ENCODE peak calls at places on chromosomes 13 and 19, in four cellular contexts. K is GM23338, Y is H1, F is PC-3. Z is an unnamed sample.

GRCh38 chr13:109144693-109145437 is 515.5 kb downstream of the MYO16 start:
- DNase-seq in Y (no peak), K (no peak), F (no peak), Z (no peak)

GRCh38 chr13:44300895-44301638 is 72.6 kb upstream of the SERP2 start:
- DNase-seq in K (no peak), Y (no peak), F (peak; percentile 89), Z (peak; percentile 95)

GRCh38 chr13:54004026-54004699 is 975.5 kb downstream of the OLFM4 start:
- DNase-seq in Y (no peak), K (no peak), F (no peak), Z (no peak)

GRCh38 chr19:49512970-49513745 is 697 bp downstream of the FCGRT start:
- DNase-seq in F (no peak), Y (peak; percentile 81), K (peak; percentile 88), Z (no peak)

GRCh38 chr19:12880551-12881171 is 588 bp downstream of the DNASE2 start:
- DNase-seq in F (peak; percentile 25), Y (no peak), K (peak; percentile 57), Z (peak; percentile 6)

GRCh38 chr19:38664503-38665211 is 17.2 kb downstream of the ACTN4 start:
- DNase-seq in Y (no peak), K (no peak), F (no peak), Z (no peak)

GRCh38 chr19:768424-768823 is 17.5 kb downstream of the MISP start:
- DNase-seq in K (no peak), F (no peak), Y (no peak), Z (peak; percentile 87)

GRCh38 chr13:45238945-45239795 is 38.3 kb upstream of the KCTD4 start:
- DNase-seq in F (no peak), Y (no peak), K (no peak), Z (peak; percentile 70)

GRCh38 chr19:22807061-22807835 is 23.3 kb upstream of the ZNF99 start:
- DNase-seq in Y (no peak), F (no peak), K (no peak), Z (no peak)

GRCh38 chr19:16585808-16586476 is 13.7 kb upstream of the SLC35E1 start:
- DNase-seq in K (no peak), F (no peak), Y (no peak), Z (no peak)

GRCh38 chr13:97977376-97977705 is 23.9 kb downstream of the IPO5 start:
- DNase-seq in Y (no peak), K (no peak), F (peak; percentile 4), Z (no peak)

GRCh38 chr19:49655570-49656455 is 9.8 kb downstream of the IRF3 start:
- DNase-seq in K (no peak), Y (no peak), F (no peak), Z (no peak)

GRCh38 chr19:14147797-14148605 is 11.6 kb upstream of the ASF1B start:
- DNase-seq in K (peak; percentile 75), Y (peak; percentile 73), F (peak; percentile 77), Z (peak; percentile 22)

GRCh38 chr19:4987692-4988370 is 18.9 kb downstream of the KDM4B start:
- DNase-seq in K (no peak), F (no peak), Y (no peak), Z (peak; percentile 48)

GRCh38 chr13:41061914-41062837 is 867 bp downstream of the WBP4 start:
- DNase-seq in K (peak; percentile 76), Y (no peak), F (peak; percentile 44), Z (peak; percentile 60)

GRCh38 chr19:18423258-18424020 is 4.2 kb downstream of the SSBP4 start:
- DNase-seq in Y (no peak), F (no peak), K (no peak), Z (no peak)

GRCh38 chr13:111115841-111116500 is 861 bp downstream of the ARHGEF7 start:
- DNase-seq in Y (peak; percentile 56), F (peak; percentile 42), K (peak; percentile 52), Z (peak; percentile 34)

GRCh38 chr13:38688674-38689073 is 1.8 kb downstream of the FREM2 start:
- DNase-seq in F (no peak), K (no peak), Y (no peak), Z (no peak)

GRCh38 chr13:112768795-112769411 is 79.1 kb downstream of the ATP11A start:
- DNase-seq in F (peak; percentile 39), K (no peak), Y (no peak), Z (no peak)

GRCh38 chr13:113616991-113617749 is 32.6 kb downstream of the TFDP1 start:
- DNase-seq in Y (no peak), K (peak; percentile 69), F (no peak), Z (peak; percentile 69)

GRCh38 chr19:19554074-19555023 is 16.3 kb downstream of the CILP2 start:
- DNase-seq in F (peak; percentile 55), Y (peak; percentile 94), K (peak; percentile 84), Z (peak; percentile 23)

GRCh38 chr13:94544922-94545321 is 51.0 kb downstream of the TGDS start:
- DNase-seq in K (no peak), F (no peak), Y (no peak), Z (no peak)

GRCh38 chr13:22325761-22326160 is 654.9 kb downstream of the FGF9 start:
- DNase-seq in F (no peak), K (peak; percentile 67), Y (peak; percentile 46), Z (no peak)

GRCh38 chr13:77528834-77529500 is 6.5 kb upstream of the SCEL start:
- DNase-seq in F (no peak), Y (no peak), K (no peak), Z (no peak)

GRCh38 chr19:18788782-18789421 is 2.2 kb downstream of the COMP start:
- DNase-seq in F (no peak), Y (no peak), K (peak; percentile 68), Z (no peak)

GRCh38 chr19:55667511-55667910 is 7.5 kb upstream of the EPN1 start:
- DNase-seq in F (no peak), Y (no peak), K (no peak), Z (no peak)

GRCh38 chr13:37049810-37050209 is 9.7 kb downstream of the SUPT20H start:
- DNase-seq in K (peak; percentile 15), Y (no peak), F (no peak), Z (no peak)

GRCh38 chr13:105972306-105972721 is 563.1 kb downstream of the EFNB2 start:
- DNase-seq in K (no peak), F (peak; percentile 33), Y (no peak), Z (no peak)

DNA sequence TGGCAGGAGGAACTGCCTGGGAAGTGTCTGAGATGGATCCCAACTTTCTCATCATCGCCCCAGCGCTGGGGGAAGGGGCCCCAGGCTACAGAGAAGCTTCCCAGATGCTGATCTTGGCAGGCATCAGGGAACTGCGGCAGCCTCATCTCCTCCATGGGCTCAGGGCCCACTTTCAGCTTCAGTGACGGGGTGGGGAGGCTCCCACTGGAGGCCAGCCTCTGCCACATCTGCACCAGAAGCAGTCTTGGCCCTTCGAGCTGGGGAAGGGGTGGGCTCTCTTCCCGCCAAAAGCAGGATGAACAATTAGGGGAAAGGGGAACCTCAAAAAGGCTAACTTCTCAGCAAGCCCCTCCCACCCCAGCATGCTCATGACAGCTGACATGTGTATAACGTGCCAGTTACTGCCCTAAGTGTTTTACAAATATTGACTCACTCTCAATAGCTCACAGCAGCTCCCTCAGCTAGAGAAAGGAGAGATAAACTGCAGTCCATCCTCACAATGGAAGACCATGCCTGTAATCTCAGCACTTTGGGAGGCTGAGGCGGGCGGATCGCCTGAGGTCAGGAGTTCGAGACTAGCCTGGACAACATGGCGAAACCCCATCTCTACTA is 7.1 kb upstream of the S1PR2 start:
- DNase-seq in K (no peak), F (peak; percentile 77), Y (no peak), Z (no peak)
- H2AFZ ChIP-seq in K (no peak overlapping the region), F (peak overlapping the region; percentile 20), Y (no peak overlapping the region), Z (no peak overlapping the region)

GRCh38 chr19:47509170-47509847 is 5.6 kb downstream of the NAPA start:
- DNase-seq in F (no peak), K (no peak), Y (no peak), Z (no peak)
- H3K27ac ChIP-seq in F (no peak overlapping the region), K (no peak overlapping the region), Y (no peak overlapping the region), Z (no peak overlapping the region)

GRCh38 chr13:78608705-78609463 is 5.5 kb upstream of the POU4F1 start:
- DNase-seq in F (no peak), Y (no peak), K (peak; percentile 54), Z (no peak)

GRCh38 chr13:78610381-78610883 is 7.1 kb upstream of the POU4F1 start:
- DNase-seq in K (no peak), Y (no peak), F (peak; percentile 20), Z (no peak)

GRCh38 chr13:78611040-78611439 is 7.7 kb upstream of the POU4F1 start:
- DNase-seq in F (no peak), Y (no peak), K (no peak), Z (no peak)

GRCh38 chr13:78608254-78608704 is 4.9 kb upstream of the POU4F1 start:
- DNase-seq in F (no peak), Y (no peak), K (no peak), Z (no peak)

DNA sequence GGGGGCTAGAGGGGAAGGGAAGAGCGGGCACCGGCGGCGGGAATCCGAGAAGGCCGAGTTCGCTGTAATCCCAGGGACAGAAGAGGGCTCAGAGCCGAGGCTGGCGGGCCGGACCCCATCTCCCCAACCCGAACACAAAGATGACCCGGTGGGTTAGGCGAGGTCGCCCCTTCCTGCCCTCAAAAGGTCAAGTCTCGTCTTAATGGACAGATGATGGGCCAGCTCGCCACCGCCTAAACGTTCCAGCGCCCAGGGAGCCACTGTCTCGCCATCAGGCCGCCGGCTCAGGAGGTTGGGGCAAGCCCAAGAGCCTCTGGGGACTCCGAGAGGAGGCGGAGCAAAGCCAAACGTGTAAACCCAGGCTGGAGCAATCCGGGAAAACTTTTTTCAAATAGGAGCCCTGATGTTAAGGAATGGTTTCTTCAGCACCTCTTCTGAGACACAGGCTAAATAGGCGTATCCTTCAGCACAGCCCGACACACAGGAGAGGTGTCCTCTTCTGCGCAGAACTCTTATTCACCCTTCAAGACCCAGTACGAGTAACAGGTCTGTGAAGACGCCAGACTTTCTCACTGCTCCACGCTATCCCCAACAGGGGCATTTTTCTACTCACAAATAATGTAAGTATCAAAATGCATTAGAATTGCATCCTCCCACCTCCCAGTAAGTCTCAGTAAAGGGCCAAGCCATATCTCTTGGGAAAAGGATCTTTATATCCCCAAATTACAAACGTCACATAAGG is 6.3 kb upstream of the POU4F1 start:
- DNase-seq in F (no peak), K (peak; percentile 76), Y (peak; percentile 72), Z (no peak)
- TF ChIP-seq EZH2 in F (no peak), K (peak; percentile 30), Y (peak; percentile 91), Z (peak; percentile 77)

GRCh38 chr19:5992756-5993155 is 14.8 kb upstream of the RANBP3 start:
- DNase-seq in Y (no peak), F (no peak), K (no peak), Z (no peak)

GRCh38 chr19:5993516-5994406 is 15.8 kb upstream of the RANBP3 start:
- DNase-seq in F (peak; percentile 30), K (no peak), Y (no peak), Z (no peak)

GRCh38 chr19:5990289-5990797 is 12.4 kb upstream of the RANBP3 start:
- DNase-seq in K (peak; percentile 79), F (peak; percentile 32), Y (peak; percentile 65), Z (no peak)

GRCh38 chr19:5989388-5990074 is 11.6 kb upstream of the RANBP3 start:
- DNase-seq in F (no peak), K (no peak), Y (no peak), Z (no peak)

DNA sequence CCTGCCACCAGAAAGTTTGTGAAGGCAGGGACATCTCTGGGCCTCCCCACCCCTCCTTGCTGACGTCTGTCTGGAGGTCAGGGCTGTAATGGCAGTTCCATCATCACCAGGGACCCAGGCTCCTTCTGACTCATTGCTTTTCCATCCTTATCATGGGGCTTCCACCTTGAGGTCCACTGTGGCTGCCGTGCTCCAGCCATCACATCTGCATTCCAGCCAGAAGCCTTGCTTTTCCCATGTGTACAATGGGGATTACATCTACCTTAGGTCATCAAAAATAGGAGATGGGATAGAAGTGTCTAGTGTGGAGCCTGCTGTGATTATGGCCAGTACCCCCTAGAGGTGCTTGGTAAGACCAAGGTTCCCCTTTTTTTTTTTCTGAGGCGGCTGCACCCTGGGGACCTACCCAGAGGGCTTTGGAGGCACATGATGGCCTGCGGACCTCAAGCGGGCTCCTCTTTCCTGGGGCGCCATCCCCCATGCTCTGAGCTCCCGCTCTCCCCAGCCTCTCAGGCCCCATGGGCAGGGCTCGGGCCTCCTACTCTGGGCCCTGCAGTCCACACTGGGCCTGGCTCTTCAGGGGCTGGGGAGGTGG is 13.4 kb upstream of the RANBP3 start:
- DNase-seq in F (no peak), K (no peak), Y (no peak), Z (no peak)
- H2AFZ ChIP-seq in F (no peak overlapping the region), K (no peak overlapping the region), Y (no peak overlapping the region), Z (no peak overlapping the region)

Z was measured in astrocyte.